ENCODE peak calls at places on chromosomes 1 and 21, in five cellular contexts. A, G, Q, J and B are unnamed samples.

GRCh38 chr1:29856663-29857224 is 620.4 kb downstream of the PTPRU start:
- DNase-seq in A (no peak), G (no peak), Q (no peak), J (no peak), B (no peak)

GRCh38 chr1:245512980-245513578 is 358.3 kb downstream of the KIF26B start:
- DNase-seq in A (no peak), G (no peak), Q (no peak), J (no peak), B (peak)

GRCh38 chr21:35678393-35678792 is 381.9 kb downstream of the SETD4 start:
- DNase-seq in A (no peak), G (no peak), Q (no peak), J (no peak), B (no peak)

GRCh38 chr1:226429868-226430715 is 22.2 kb upstream of the PARP1 start:
- DNase-seq in A (no peak), G (no peak), Q (no peak), J (no peak), B (no peak)

GRCh38 chr1:20233866-20234265 is 47.5 kb upstream of the PLA2G2C start:
- DNase-seq in A (no peak), G (no peak), Q (no peak), J (no peak), B (no peak)

GRCh38 chr1:234986750-234987414 is 141.8 kb downstream of the TOMM20 start:
- DNase-seq in A (no peak), G (no peak), Q (no peak), J (no peak), B (no peak)

GRCh38 chr1:159012495-159012894 is 2.8 kb downstream of the IFI16 start:
- DNase-seq in A (peak), G (peak), Q (no peak), J (peak), B (peak)

GRCh38 chr1:41536296-41536695 is 51.8 kb upstream of the EDN2 start:
- DNase-seq in A (no peak), G (no peak), Q (peak), J (peak), B (no peak)

GRCh38 chr1:68481041-68481440 is 15.8 kb downstream of the DEPDC1 start:
- DNase-seq in A (no peak), G (no peak), Q (no peak), J (no peak), B (no peak)

GRCh38 chr1:67339623-67340343 is 32.1 kb downstream of the IL12RB2 start:
- DNase-seq in A (no peak), G (peak), Q (no peak), J (no peak), B (peak)

GRCh38 chr1:229984992-229985985 is 81.7 kb upstream of the GALNT2 start:
- DNase-seq in A (no peak), G (no peak), Q (no peak), J (no peak), B (no peak)

GRCh38 chr1:27940297-27940696 is 5.5 kb downstream of the SMPDL3B start:
- DNase-seq in A (peak), G (peak), Q (peak), J (peak), B (peak)

GRCh38 chr1:227343201-227343600 is 24.9 kb upstream of the CDC42BPA start:
- DNase-seq in A (no peak), G (peak), Q (no peak), J (no peak), B (peak)

GRCh38 chr1:119674835-119675289 is 26.8 kb upstream of the ZNF697 start:
- DNase-seq in A (no peak), G (peak), Q (no peak), J (peak), B (peak)

GRCh38 chr1:151840421-151840820 is 801 bp upstream of the C2CD4D start:
- DNase-seq in A (no peak), G (no peak), Q (no peak), J (no peak), B (no peak)

GRCh38 chr1:174999926-175000696 is at the start of gene CACYBP:
- DNase-seq in A (no peak), G (no peak), Q (no peak), J (peak), B (peak)

GRCh38 chr1:65541161-65541560 is 120.7 kb downstream of the LEPR start:
- DNase-seq in A (no peak), G (peak), Q (no peak), J (no peak), B (peak)